ENCODE peak calls at places on chromosomes 3 and 15, in five cellular contexts. B is stimulated activated naive CD8-positive, alpha-beta T cell treated with anti-CD3 and anti-CD28 coated beads, Interleukin-15, Interleukin-2, amounts not matched to agents 100 U/mL and 50 U/mL, for 24 hours; O is kidney tubule cell; J is SHP77; W is tibial artery. T is an unnamed sample.

GRCh38 chr3:52109556-52110380 is 44.5 kb downstream of the POC1A start:
- DNase-seq in B (no peak), O (no peak), J (no peak), W (no peak), T (no peak)

GRCh38 chr15:101692799-101693198 is 31.5 kb downstream of the TARS3 start:
- DNase-seq in B (no peak), O (peak; percentile 28), J (no peak), W (no peak), T (no peak)

GRCh38 chr15:90365414-90366055 is 13.5 kb downstream of the ZNF774 start:
- DNase-seq in B (no peak), O (no peak), J (no peak), W (no peak), T (no peak)

GRCh38 chr15:71051539-71051938 is 63.7 kb upstream of the THSD4 start:
- DNase-seq in B (no peak), O (peak; percentile 45), J (no peak), W (no peak), T (no peak)

GRCh38 chr3:184639351-184639750 is 72.5 kb downstream of the MAGEF1 start:
- DNase-seq in B (no peak), O (peak; percentile 50), J (peak; percentile 82), W (no peak), T (no peak)

GRCh38 chr3:174125267-174125844 is 727.8 kb downstream of the NLGN1 start:
- DNase-seq in B (no peak), O (peak; percentile 43), J (peak; percentile 42), W (no peak), T (no peak)

GRCh38 chr3:197578376-197578775 is 22.6 kb upstream of the BDH1 start:
- DNase-seq in B (no peak), O (no peak), J (no peak), W (no peak), T (no peak)

GRCh38 chr3:194167873-194168272 is 31.9 kb downstream of the HES1 start:
- DNase-seq in B (no peak), O (no peak), J (no peak), W (no peak), T (no peak)

GRCh38 chr15:41967506-41968206 is 4.7 kb downstream of the EHD4 start:
- DNase-seq in B (no peak), O (peak; percentile 66), J (no peak), W (peak; percentile 70), T (no peak)

GRCh38 chr3:83011471-83011870 is 1250.0 kb upstream of the GBE1 start:
- DNase-seq in B (no peak), O (no peak), J (no peak), W (no peak), T (no peak)

GRCh38 chr3:122679467-122680291 is 960 bp upstream of the PARP14 start:
- DNase-seq in B (peak; percentile 30), O (peak; percentile 50), J (peak; percentile 42), W (peak; percentile 72), T (no peak)

GRCh38 chr3:65873028-65873427 is 165.7 kb downstream of the MAGI1 start:
- DNase-seq in B (no peak), O (no peak), J (peak; percentile 49), W (no peak), T (no peak)

GRCh38 chr3:178583963-178584575 is 47.8 kb downstream of the KCNMB2 start:
- DNase-seq in B (no peak), O (no peak), J (peak; percentile 17), W (no peak), T (no peak)

GRCh38 chr3:36991923-36992805 is 767 bp downstream of the EPM2AIP1 start:
- DNase-seq in B (peak; percentile 29), O (peak; percentile 56), J (no peak), W (no peak), T (no peak)

GRCh38 chr3:194592798-194593752 is 40.1 kb downstream of the TMEM44 start:
- DNase-seq in B (no peak), O (peak; percentile 99), J (no peak), W (peak; percentile 84), T (peak; percentile 85)

GRCh38 chr3:19348929-19349564 is 200.7 kb downstream of the KCNH8 start:
- DNase-seq in B (peak; percentile 6), O (peak; percentile 31), J (no peak), W (no peak), T (no peak)

GRCh38 chr3:44942202-44942921 is 33.6 kb downstream of the ZDHHC3 start:
- DNase-seq in B (no peak), O (peak; percentile 53), J (no peak), W (no peak), T (no peak)

GRCh38 chr3:7876741-7877297 is 624.8 kb upstream of the LMCD1 start:
- DNase-seq in B (peak; percentile 26), O (peak; percentile 78), J (no peak), W (no peak), T (no peak)

GRCh38 chr15:76991048-76991447 is 3.9 kb upstream of the PSTPIP1 start:
- DNase-seq in B (no peak), O (no peak), J (no peak), W (peak; percentile 68), T (peak; percentile 62)

GRCh38 chr15:93716615-93717221 is 514.6 kb upstream of the MCTP2 start:
- DNase-seq in B (no peak), O (no peak), J (no peak), W (no peak), T (no peak)

GRCh38 chr3:109136533-109136932 is at the start of gene C3orf85:
- DNase-seq in B (no peak), O (no peak), J (no peak), W (no peak), T (no peak)

GRCh38 chr3:158727499-158728377 is 4.5 kb downstream of the RARRES1 start:
- DNase-seq in B (peak; percentile 28), O (peak; percentile 72), J (peak; percentile 67), W (no peak), T (no peak)

T was measured in RWPE2.